ENCODE peak calls at places on chromosome 19, in ten cellular contexts. T, B, D, J, Y, F, N, Q, G and K are unnamed samples.

GRCh38 chr19:56725829-56726424 is 54.4 kb upstream of the ZNF835 start:
- DNase-seq in N (no peak), B (peak; percentile 37), D (no peak), G (no peak), T (no peak), J (no peak), Q (peak; percentile 9), Y (no peak), F (no peak), K (no peak)

GRCh38 chr19:29878973-29879654 is 62.9 kb upstream of the URI1 start:
- DNase-seq in Y (peak; percentile 74), G (no peak), B (peak; percentile 66), D (no peak), Q (no peak), J (peak; percentile 62), F (peak; percentile 50), N (peak; percentile 45), T (peak; percentile 32), K (no peak)

GRCh38 chr19:29001922-29002247 is 211.1 kb downstream of the UQCRFS1 start:
- DNase-seq in J (no peak), G (no peak), B (peak; percentile 19), D (no peak), N (no peak), T (no peak), Y (no peak), Q (no peak), F (no peak), K (no peak)

GRCh38 chr19:38172001-38172400 is 52.0 kb downstream of the DPF1 start:
- DNase-seq in J (no peak), G (no peak), F (no peak), Q (no peak), D (peak; percentile 41), N (no peak), T (no peak), B (no peak), Y (no peak), K (no peak)

GRCh38 chr19:18479964-18480723 is 41.7 kb downstream of the ELL start:
- DNase-seq in B (peak; percentile 86), T (no peak), J (peak; percentile 89), Q (peak; percentile 52), F (no peak), D (peak; percentile 70), Y (peak; percentile 94), G (no peak), N (no peak), K (no peak)

GRCh38 chr19:20271215-20271926 is 104.4 kb downstream of the ZNF486 start:
- DNase-seq in B (no peak), D (no peak), T (no peak), G (no peak), Y (no peak), J (no peak), F (no peak), N (no peak), Q (no peak), K (no peak)

GRCh38 chr19:45607071-45608029 is 5.3 kb upstream of the GPR4 start:
- DNase-seq in T (peak; percentile 59), N (peak; percentile 36), Q (peak; percentile 86), D (peak; percentile 79), J (peak; percentile 92), G (peak; percentile 17), Y (peak; percentile 64), B (peak; percentile 79), F (peak; percentile 96), K (peak; percentile 86)

GRCh38 chr19:44521370-44521769 is 8.1 kb downstream of the CEACAM20 start:
- DNase-seq in F (no peak), N (no peak), J (no peak), Y (no peak), G (no peak), Q (no peak), T (no peak), B (no peak), D (no peak), K (no peak)

GRCh38 chr19:16001481-16002312 is 52.9 kb downstream of the OR10H4 start:
- DNase-seq in B (no peak), Q (peak; percentile 28), J (peak; percentile 57), T (peak; percentile 54), G (no peak), N (peak; percentile 16), Y (no peak), F (no peak), D (no peak), K (no peak)

GRCh38 chr19:33250500-33250899 is 24.9 kb upstream of the SLC7A10 start:
- DNase-seq in Y (no peak), G (no peak), J (no peak), Q (no peak), D (no peak), T (no peak), F (no peak), N (no peak), B (no peak), K (no peak)

GRCh38 chr19:46537136-46538097 is 41.8 kb upstream of the PNMA8B start:
- DNase-seq in T (peak; percentile 52), G (peak; percentile 49), F (peak; percentile 79), J (peak; percentile 75), D (peak; percentile 62), Y (peak; percentile 62), B (peak; percentile 54), Q (peak; percentile 76), N (no peak), K (peak; percentile 59)

GRCh38 chr19:16268676-16269319 is 55.8 kb upstream of the KLF2 start:
- DNase-seq in N (no peak), Y (no peak), B (no peak), T (no peak), Q (no peak), J (no peak), F (no peak), G (no peak), D (no peak), K (no peak)

GRCh38 chr19:37077929-37078716 is at the start of gene ZNF420:
- DNase-seq in T (peak; percentile 94), F (peak; percentile 97), J (peak; percentile 98), Y (peak; percentile 91), N (peak; percentile 62), G (peak; percentile 80), B (peak; percentile 97), D (peak; percentile 93), Q (peak; percentile 95), K (peak; percentile 96)

GRCh38 chr19:16371540-16371986 is 46.9 kb downstream of the KLF2 start:
- DNase-seq in N (no peak), G (peak; percentile 87), T (no peak), Y (no peak), Q (peak; percentile 48), F (no peak), B (peak; percentile 56), J (peak; percentile 69), D (peak; percentile 55), K (no peak)

GRCh38 chr19:44807652-44808462 is 1.0 kb upstream of the BCAM start:
- DNase-seq in Y (no peak), T (peak; percentile 2), Q (peak; percentile 63), N (peak; percentile 83), F (peak; percentile 99), B (no peak), G (no peak), D (no peak), J (no peak), K (peak; percentile 72)

GRCh38 chr19:46716013-46716671 is 772 bp downstream of the PRKD2 start:
- DNase-seq in B (no peak), Q (peak; percentile 52), D (no peak), F (peak; percentile 75), T (no peak), N (peak; percentile 36), G (no peak), Y (peak; percentile 47), J (no peak), K (peak; percentile 57)

GRCh38 chr19:6720369-6721112 is at the start of gene C3:
- DNase-seq in B (peak; percentile 71), Y (peak; percentile 77), T (no peak), J (peak; percentile 93), F (no peak), D (peak; percentile 62), N (peak; percentile 89), Q (peak; percentile 59), G (no peak), K (peak; percentile 76)
- H3K27ac ChIP-seq in B (no peak within 1 kb of the TSS), Y (no peak within 1 kb of the TSS), T (no peak within 1 kb of the TSS), J (peak within 1 kb of the TSS; percentile 84), F (no peak within 1 kb of the TSS), D (peak within 1 kb of the TSS; percentile 66), N (peak within 1 kb of the TSS; percentile 90), Q (peak within 1 kb of the TSS; percentile 25), G (no peak within 1 kb of the TSS), K (peak within 1 kb of the TSS; percentile 51)

DNA sequence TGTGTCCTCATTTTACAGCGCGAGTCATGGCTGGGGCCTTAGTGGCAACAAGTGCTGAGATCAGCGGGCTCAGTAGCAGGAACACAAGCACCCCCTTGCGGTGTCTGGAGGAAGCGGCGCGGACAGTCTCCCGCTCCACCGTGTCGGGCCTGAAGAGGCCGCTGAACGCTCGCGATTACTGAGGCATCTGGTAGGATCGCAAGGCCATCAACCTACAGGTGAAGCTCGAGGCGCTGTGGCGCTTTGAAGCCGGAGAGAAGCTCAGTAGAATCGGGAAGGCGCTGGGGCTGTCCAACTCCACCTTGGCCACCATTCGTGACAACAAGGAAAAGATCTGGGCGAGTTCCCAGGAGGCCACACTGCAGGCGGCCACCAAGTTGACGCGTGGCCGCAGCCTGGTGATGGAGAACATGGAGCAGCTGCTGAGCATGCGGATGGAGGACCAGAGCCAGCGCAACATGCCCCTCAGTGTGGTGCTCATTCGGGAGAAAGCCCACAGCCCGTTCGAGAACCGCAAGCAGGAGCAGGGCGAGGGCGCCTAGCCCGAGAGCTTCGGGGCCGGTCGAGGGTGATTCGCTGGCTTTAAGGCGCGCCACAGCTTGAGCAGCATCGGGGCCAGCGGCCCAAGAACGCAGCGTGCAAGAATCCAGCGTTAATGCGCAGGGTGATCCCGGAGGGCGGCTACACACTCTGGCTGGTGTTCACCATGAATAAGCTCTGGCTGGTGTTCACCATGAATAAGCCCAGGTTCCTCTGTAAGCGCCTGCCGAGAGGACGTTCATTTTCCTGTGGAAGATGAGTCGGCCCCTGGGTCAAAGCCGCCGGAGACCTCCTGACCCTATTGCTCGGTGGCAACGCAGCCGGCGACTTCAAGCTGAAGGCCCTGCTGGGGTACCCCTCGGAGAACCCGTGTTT is 8.3 kb upstream of the MZF1 start:
- DNase-seq in N (no peak), Y (peak; percentile 84), Q (peak; percentile 80), J (peak; percentile 95), D (peak; percentile 87), F (peak; percentile 96), G (peak; percentile 84), B (peak; percentile 89), T (peak; percentile 85), K (peak; percentile 91)
- TF ChIP-seq CTCF in N (peak; percentile 68), Y (peak; percentile 88), Q (peak; percentile 49), J (peak; percentile 94), D (peak; percentile 97), F (peak; percentile 100), G (peak; percentile 88), B (peak; percentile 72), T (peak; percentile 96), K (peak; percentile 95)

DNA sequence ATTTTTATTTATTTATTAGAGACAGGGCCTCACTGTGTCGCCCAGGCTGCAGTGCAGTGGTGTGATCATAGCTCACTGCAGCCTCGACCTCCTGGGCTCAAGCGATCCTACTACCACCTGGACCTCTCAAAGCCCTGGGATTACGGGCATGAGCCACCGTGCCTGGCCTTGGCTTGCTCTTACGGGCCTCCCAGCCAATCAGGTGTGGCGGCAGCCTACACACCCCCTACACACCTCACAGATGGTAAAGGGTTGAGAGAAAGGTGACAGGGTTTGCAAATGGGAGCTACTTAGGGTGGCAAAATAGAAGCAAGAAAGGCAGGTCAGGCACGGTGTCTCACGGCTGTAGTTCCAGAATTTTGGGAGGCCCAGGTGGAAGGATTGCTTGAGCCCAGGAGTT is 1.0 kb upstream of the ZBTB32 start:
- DNase-seq in D (no peak), N (no peak), Y (no peak), F (peak; percentile 65), B (no peak), Q (peak; percentile 84), G (no peak), J (no peak), T (no peak), K (no peak)
- H3K27ac ChIP-seq in D (no peak overlapping the region), N (no peak overlapping the region), Y (no peak overlapping the region), F (no peak overlapping the region), B (no peak overlapping the region), Q (peak overlapping the region; percentile 95), G (no peak overlapping the region), J (no peak overlapping the region), T (no peak overlapping the region), K (no peak overlapping the region)

GRCh38 chr19:49632576-49632975 is 7.4 kb downstream of the RRAS start:
- DNase-seq in Q (no peak), T (no peak), F (no peak), D (no peak), J (no peak), N (no peak), B (no peak), G (no peak), Y (no peak), K (no peak)
- TF ChIP-seq CTCF in Q (no peak), T (no peak), F (no peak), D (no peak), J (no peak), N (no peak), B (no peak), G (no peak), Y (no peak), K (no peak)